ENCODE peak calls at places on chromosomes 13 and 19, in seven cellular contexts. S, D, W, Z, B, O and Y are unnamed samples.

GRCh38 chr19:34974631-34975030 is 10.6 kb upstream of the ZNF792 start:
- DNase-seq in B (no peak), O (no peak), D (no peak), W (no peak), Z (no peak), S (no peak), Y (no peak)

GRCh38 chr13:114061746-114062145 is 70.7 kb downstream of the RASA3 start:
- DNase-seq in S (no peak), B (no peak), O (no peak), W (no peak), D (no peak), Z (no peak), Y (no peak)

GRCh38 chr13:19961484-19961883 is 3.0 kb downstream of the ZMYM2 start:
- DNase-seq in W (no peak), O (no peak), Z (no peak), B (no peak), D (no peak), S (no peak), Y (no peak)

GRCh38 chr13:36750946-36751345 is 68.1 kb upstream of the RFXAP start:
- DNase-seq in O (no peak), W (no peak), Z (no peak), S (no peak), D (no peak), B (no peak), Y (no peak)

GRCh38 chr13:26376430-26376829 is 122.5 kb downstream of the CDK8 start:
- DNase-seq in D (no peak), W (no peak), Z (no peak), S (no peak), B (no peak), O (no peak), Y (no peak)

GRCh38 chr13:96779691-96780090 is 214.6 kb downstream of the OXGR1 start:
- DNase-seq in W (no peak), O (peak; percentile 21), S (no peak), B (no peak), D (no peak), Z (no peak), Y (no peak)

GRCh38 chr13:29140277-29140676 is 320.1 kb downstream of the MTUS2 start:
- DNase-seq in W (no peak), D (peak; percentile 83), B (no peak), S (no peak), Z (no peak), O (no peak), Y (no peak)

GRCh38 chr19:2282062-2282861 is at the start of gene PEAK3:
- DNase-seq in S (no peak), O (no peak), Z (no peak), W (no peak), D (no peak), B (no peak), Y (no peak)

GRCh38 chr19:48826606-48827020 is 9.7 kb downstream of the HSD17B14 start:
- DNase-seq in B (no peak), Z (no peak), W (no peak), S (no peak), D (no peak), O (no peak), Y (no peak)

GRCh38 chr13:23433171-23434153 is at the start of gene SACS:
- DNase-seq in Z (no peak), S (peak; percentile 81), D (no peak), O (no peak), W (peak; percentile 26), B (peak; percentile 44), Y (no peak)

GRCh38 chr13:77698211-77699058 is 948 bp downstream of the SLAIN1 start:
- DNase-seq in Z (peak; percentile 44), B (peak; percentile 71), S (peak; percentile 69), O (no peak), D (no peak), W (peak; percentile 26), Y (no peak)

GRCh38 chr13:60836821-60837220 is 439.8 kb downstream of the TDRD3 start:
- DNase-seq in O (no peak), S (no peak), W (no peak), Z (no peak), B (no peak), D (no peak), Y (no peak)

GRCh38 chr13:89363144-89363543 is 1692.0 kb downstream of the SLITRK5 start:
- DNase-seq in S (no peak), Z (no peak), D (no peak), O (no peak), B (no peak), W (no peak), Y (no peak)

GRCh38 chr19:623974-624373 is 9.4 kb downstream of the POLRMT start:
- DNase-seq in B (no peak), Z (no peak), W (no peak), O (peak; percentile 60), S (no peak), D (no peak), Y (peak; percentile 73)